ENCODE peak calls at places on chromosomes 16 and 17, in four cellular contexts. Q is NCI-H1417, W is GM12892, V is NAMALWA. E is an unnamed sample.

GRCh38 chr17:76147211-76148014 is 6.4 kb upstream of the FOXJ1 start:
- DNase-seq in Q (no peak), W (no peak), V (no peak), E (no peak)

GRCh38 chr16:51637744-51638100 is 486.7 kb upstream of the SALL1 start:
- DNase-seq in Q (no peak), W (no peak), V (no peak), E (no peak)

GRCh38 chr16:75256059-75256870 is 4.8 kb upstream of the BCAR1 start:
- DNase-seq in Q (peak; percentile 26), W (no peak), V (no peak), E (no peak)

GRCh38 chr16:10971560-10971961 is 27.2 kb downstream of the CLEC16A start:
- DNase-seq in Q (peak; percentile 29), W (no peak), V (peak; percentile 60), E (peak; percentile 80)

GRCh38 chr17:9021158-9021984 is at the start of gene NTN1:
- DNase-seq in Q (peak; percentile 45), W (peak; percentile 82), V (no peak), E (peak; percentile 54)

GRCh38 chr17:38444151-38444550 is 15.9 kb downstream of the ARHGAP23 start:
- DNase-seq in Q (peak; percentile 68), W (peak; percentile 84), V (peak; percentile 72), E (peak; percentile 61)

GRCh38 chr17:48997103-48997826 is at the start of gene IGF2BP1:
- DNase-seq in Q (no peak), W (no peak), V (peak; percentile 86), E (peak; percentile 57)

GRCh38 chr16:2016407-2016922 is 3.1 kb upstream of the NPW start:
- DNase-seq in Q (no peak), W (no peak), V (peak; percentile 50), E (no peak)

GRCh38 chr17:76502326-76503211 is 1.3 kb upstream of the RHBDF2 start:
- DNase-seq in Q (no peak), W (no peak), V (no peak), E (no peak)

GRCh38 chr16:380837-381787 is 666 bp downstream of the PGAP6 start:
- DNase-seq in Q (peak; percentile 48), W (peak; percentile 61), V (peak; percentile 46), E (peak; percentile 43)

GRCh38 chr17:20934288-20934687 is 108.5 kb downstream of the USP22 start:
- DNase-seq in Q (no peak), W (no peak), V (no peak), E (no peak)

GRCh38 chr17:56441331-56441730 is 152.2 kb upstream of the NOG start:
- DNase-seq in Q (no peak), W (no peak), V (no peak), E (no peak)

E was measured in GM12865.